ENCODE peak calls at places on chromosomes 6 and 20, in seven cellular contexts. T is stimulated activated CD4-positive, alpha-beta T cell treated with anti-CD3 and anti-CD28 coated beads, Interleukin-1b, Interleukin-23, amount 100 ng/mL, for 1 hour; P is GM18507; A is fibroblast of mammary gland; Y is SW480; N is lower lobe of right lung; S is M059J. V is an unnamed sample.

GRCh38 chr6:44373787-44374186 is 13.7 kb upstream of the CDC5L start:
- DNase-seq in A (no peak), Y (no peak), N (no peak), S (no peak), T (no peak), P (no peak), V (no peak)

GRCh38 chr20:59014680-59015389 is 4.4 kb upstream of the TUBB1 start:
- DNase-seq in T (no peak), N (no peak), Y (no peak), S (no peak), A (no peak), P (no peak), V (no peak)

GRCh38 chr20:38271609-38272120 is 11.1 kb upstream of the KIAA1755 start:
- DNase-seq in Y (no peak), N (no peak), P (no peak), T (no peak), A (peak; percentile 45), S (no peak), V (no peak)

GRCh38 chr6:170279977-170280688 is 10.7 kb downstream of the DLL1 start:
- DNase-seq in T (no peak), S (no peak), P (no peak), N (peak; percentile 87), A (peak; percentile 60), Y (peak; percentile 77), V (no peak)

GRCh38 chr20:47927385-47927851 is 142.1 kb upstream of the SULF2 start:
- DNase-seq in N (no peak), Y (no peak), P (no peak), A (peak; percentile 84), T (no peak), S (peak; percentile 91), V (no peak)

GRCh38 chr20:22716824-22717351 is 132.5 kb upstream of the FOXA2 start:
- DNase-seq in N (peak; percentile 79), S (peak; percentile 69), A (no peak), T (no peak), P (no peak), Y (no peak), V (no peak)

GRCh38 chr20:10316582-10316981 is 98.0 kb downstream of the SNAP25 start:
- DNase-seq in S (no peak), T (no peak), A (no peak), Y (no peak), N (no peak), P (no peak), V (no peak)

GRCh38 chr6:138032571-138032970 is 74.6 kb downstream of the PERP start:
- DNase-seq in S (no peak), P (no peak), T (no peak), N (no peak), Y (no peak), A (no peak), V (no peak)

GRCh38 chr6:69907981-69908498 is 41.7 kb downstream of the COL19A1 start:
- DNase-seq in N (no peak), A (peak; percentile 12), Y (no peak), T (no peak), P (no peak), S (no peak), V (no peak)

GRCh38 chr6:15058200-15059070 is 187.4 kb upstream of the JARID2 start:
- DNase-seq in T (no peak), A (no peak), S (no peak), N (no peak), Y (no peak), P (no peak), V (no peak)

GRCh38 chr6:33181141-33181540 is 11.1 kb downstream of the COL11A2 start:
- DNase-seq in T (no peak), A (no peak), Y (no peak), N (no peak), S (no peak), P (no peak), V (no peak)

GRCh38 chr6:42068173-42068572 is 17.8 kb downstream of the TAF8 start:
- DNase-seq in A (no peak), P (no peak), T (no peak), S (no peak), Y (no peak), N (no peak), V (no peak)

GRCh38 chr6:167272618-167273379 is 18.3 kb upstream of the UNC93A start:
- DNase-seq in T (no peak), Y (no peak), P (no peak), A (no peak), N (no peak), S (no peak), V (no peak)

GRCh38 chr20:61748376-61748775 is 317.3 kb downstream of the TAF4 start:
- DNase-seq in Y (no peak), A (peak; percentile 47), T (no peak), S (peak; percentile 47), N (no peak), P (no peak), V (no peak)

GRCh38 chr20:4820833-4821518 is 99.3 kb downstream of the PRND start:
- DNase-seq in A (peak; percentile 85), Y (no peak), P (no peak), N (no peak), S (peak; percentile 78), T (no peak), V (no peak)